ENCODE peak calls at places on chromosome 6, in four cellular contexts. Y is colonic mucosa, O is mammary epithelial cell, I is OCI-LY7. H is an unnamed sample.

GRCh38 chr6:106519460-106520394 is 109.6 kb downstream of the RTN4IP1 start:
- DNase-seq in Y (no peak), O (peak), I (peak), H (peak)

GRCh38 chr6:52364480-52365166 is 2.7 kb downstream of the PAQR8 start:
- DNase-seq in I (no peak), Y (no peak), O (no peak), H (no peak)

GRCh38 chr6:87330961-87331360 is 1.9 kb upstream of the GJB7 start:
- DNase-seq in Y (no peak), I (no peak), O (no peak), H (no peak)

GRCh38 chr6:34248198-34248726 is 544 bp downstream of the SMIM29 start:
- DNase-seq in Y (peak), O (peak), I (peak), H (peak)

GRCh38 chr6:130426078-130426726 is 60.4 kb downstream of the TMEM200A start:
- DNase-seq in O (peak), I (no peak), Y (no peak), H (no peak)

GRCh38 chr6:55003726-55004415 is 157.3 kb downstream of the FAM83B start:
- DNase-seq in O (no peak), I (no peak), Y (no peak), H (no peak)

GRCh38 chr6:132671295-132671694 is 12.3 kb upstream of the TAAR1 start:
- DNase-seq in I (no peak), O (no peak), Y (no peak), H (no peak)

GRCh38 chr6:38107073-38107472 is 287.5 kb downstream of the ZFAND3 start:
- DNase-seq in I (no peak), O (no peak), Y (no peak), H (no peak)